ENCODE peak calls at places on chromosomes 1 and 21, in four cellular contexts. Y is GM12878, A is IMR-90, U is A549. P is an unnamed sample.

GRCh38 chr1:40692429-40692905 is 963 bp downstream of the NFYC start:
- DNase-seq in Y (no peak), A (peak; percentile 25), U (no peak), P (no peak)

GRCh38 chr1:153866045-153866850 is 56.5 kb downstream of the GATAD2B start:
- DNase-seq in Y (no peak), A (peak; percentile 63), U (no peak), P (no peak)

GRCh38 chr1:98556521-98557158 is 104.9 kb upstream of the SNX7 start:
- DNase-seq in Y (no peak), A (peak; percentile 22), U (peak; percentile 24), P (no peak)

GRCh38 chr1:3717041-3717714 is 35.1 kb upstream of the CCDC27 start:
- DNase-seq in Y (no peak), A (no peak), U (no peak), P (no peak)

GRCh38 chr1:239922778-239923522 is 168.7 kb upstream of the FMN2 start:
- DNase-seq in Y (no peak), A (no peak), U (no peak), P (no peak)

GRCh38 chr1:27618341-27619067 is 14.6 kb upstream of the AHDC1 start:
- DNase-seq in Y (no peak), A (no peak), U (no peak), P (no peak)

GRCh38 chr1:156914440-156914856 is 6.0 kb upstream of the LRRC71 start:
- DNase-seq in Y (no peak), A (peak; percentile 57), U (no peak), P (no peak)

GRCh38 chr1:15956150-15956549 is 19.8 kb downstream of the ZBTB17 start:
- DNase-seq in Y (no peak), A (peak; percentile 46), U (no peak), P (no peak)

GRCh38 chr1:31529999-31530705 is 46.2 kb upstream of the TINAGL1 start:
- DNase-seq in Y (no peak), A (peak; percentile 34), U (no peak), P (no peak)

GRCh38 chr1:168321945-168322344 is 41.3 kb downstream of the TBX19 start:
- DNase-seq in Y (no peak), A (peak; percentile 41), U (peak; percentile 62), P (no peak)

GRCh38 chr1:91891969-91892368 is 6.0 kb upstream of the TGFBR3 start:
- DNase-seq in Y (no peak), A (peak; percentile 54), U (no peak), P (no peak)

GRCh38 chr1:1058921-1059493 is 15.1 kb downstream of the RNF223 start:
- DNase-seq in Y (no peak), A (no peak), U (no peak), P (no peak)

GRCh38 chr1:214198571-214198970 is 82.4 kb upstream of the SMYD2 start:
- DNase-seq in Y (no peak), A (no peak), U (no peak), P (no peak)
- TF ChIP-seq POLR2A in Y (no peak), A (no peak), U (no peak), P (no peak)

DNA sequence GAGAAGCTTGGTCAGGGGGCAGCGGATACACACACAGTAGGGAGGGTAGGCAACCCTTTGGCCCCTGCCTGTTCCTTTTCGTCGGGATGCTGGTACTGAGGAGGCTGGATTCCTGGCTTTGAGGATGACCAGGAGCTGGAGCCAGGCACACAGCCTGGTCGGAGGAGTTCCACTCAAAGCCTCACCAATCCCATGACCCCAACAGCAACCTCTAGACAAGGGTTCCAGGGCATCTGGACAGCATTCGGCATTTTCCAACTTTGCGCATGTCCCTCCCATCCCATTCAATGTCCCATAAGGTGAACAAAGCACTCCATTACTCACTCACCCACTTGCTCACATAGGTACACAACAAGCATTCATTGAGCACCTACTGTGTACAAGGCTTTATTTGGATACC is 42.6 kb upstream of the HMGB4 start:
- DNase-seq in Y (no peak), A (no peak), U (no peak), P (no peak)
- TF ChIP-seq CTCF in Y (no peak), A (no peak), U (no peak), P (no peak)

GRCh38 chr1:211579434-211580302 is 707 bp upstream of the SLC30A1 start:
- DNase-seq in Y (no peak), A (peak; percentile 23), U (peak; percentile 48), P (peak; percentile 64)
- TF ChIP-seq POLR2A in Y (peak; percentile 57), A (no peak), U (no peak), P (no peak)

GRCh38 chr1:54980528-54981241 is at the start of gene TMEM61:
- DNase-seq in Y (no peak), A (no peak), U (no peak), P (no peak)

GRCh38 chr1:54981466-54981865 is 1.0 kb downstream of the TMEM61 start:
- DNase-seq in Y (no peak), A (no peak), U (no peak), P (no peak)

GRCh38 chr1:54984126-54984842 is 3.9 kb downstream of the TMEM61 start:
- DNase-seq in Y (no peak), A (no peak), U (no peak), P (no peak)

GRCh38 chr1:54980046-54980527 is 341 bp upstream of the TMEM61 start:
- DNase-seq in Y (no peak), A (no peak), U (no peak), P (no peak)

GRCh38 chr1:54982739-54983138 is 2.3 kb downstream of the TMEM61 start:
- DNase-seq in Y (no peak), A (no peak), U (no peak), P (no peak)
- TF ChIP-seq CTCF in Y (no peak), A (no peak), U (no peak), P (no peak)

GRCh38 chr21:14900611-14901010 is 164.2 kb downstream of the NRIP1 start:
- DNase-seq in Y (no peak), A (peak; percentile 63), U (no peak), P (no peak)

GRCh38 chr21:14895792-14896191 is 169.0 kb downstream of the NRIP1 start:
- DNase-seq in Y (no peak), A (no peak), U (no peak), P (no peak)

GRCh38 chr21:14901482-14901958 is 163.3 kb downstream of the NRIP1 start:
- DNase-seq in Y (no peak), A (peak; percentile 64), U (no peak), P (no peak)

GRCh38 chr21:14900058-14900457 is 164.7 kb downstream of the NRIP1 start:
- DNase-seq in Y (no peak), A (peak; percentile 80), U (no peak), P (no peak)
- TF ChIP-seq POLR2A in Y (no peak), A (no peak), U (no peak), P (no peak)

P was measured in esophagus squamous epithelium.